ENCODE peak calls at places on chromosomes 4 and X, in four cellular contexts. S is activated T-cell treated with anti-CD3 and anti-CD28 coated beads for 24 hours, Y is retinal pigment epithelial cell, Z is fibroblast of lung. G is an unnamed sample.
A peak's percentile ranks its signal among the peaks of the same experiment; 100 is the strongest.

GRCh38 chrX:16971694-16972093 is 25.2 kb downstream of the REPS2 start:
- DNase-seq in Z (no peak), S (no peak), Y (no peak), G (no peak)

GRCh38 chrX:123450217-123450616 is 266.1 kb downstream of the GRIA3 start:
- DNase-seq in Y (no peak), Z (peak; percentile 3), S (no peak), G (no peak)

GRCh38 chrX:40145670-40146470 is 48.1 kb upstream of the BCOR start:
- DNase-seq in S (no peak), Y (no peak), Z (no peak), G (no peak)

GRCh38 chrX:129496625-129497024 is 26.7 kb downstream of the SMARCA1 start:
- DNase-seq in Y (no peak), Z (peak; percentile 45), S (no peak), G (no peak)

GRCh38 chr4:56430203-56430602 is 5.2 kb downstream of the PPAT start:
- DNase-seq in Y (no peak), Z (no peak), S (no peak), G (no peak)

GRCh38 chr4:145808848-145809512 is 129.0 kb downstream of the C4orf51 start:
- DNase-seq in Z (no peak), S (no peak), Y (no peak), G (no peak)

GRCh38 chr4:3013839-3014350 is 50.5 kb downstream of the GRK4 start:
- DNase-seq in Z (no peak), Y (no peak), S (no peak), G (no peak)

GRCh38 chr4:185183622-185184281 is 20.0 kb downstream of the CFAP97 start:
- DNase-seq in Y (peak; percentile 67), S (peak; percentile 60), Z (peak; percentile 96), G (no peak)

GRCh38 chr4:141609243-141609642 is 27.1 kb upstream of the IL15 start:
- DNase-seq in S (no peak), Y (peak; percentile 76), Z (no peak), G (peak; percentile 27)

GRCh38 chr4:16122784-16123183 is 39.0 kb upstream of the PROM1 start:
- DNase-seq in Y (no peak), Z (no peak), S (peak; percentile 18), G (no peak)

GRCh38 chr4:3710451-3711182 is 55.6 kb upstream of the ADRA2C start:
- DNase-seq in S (no peak), Z (no peak), Y (no peak), G (no peak)

GRCh38 chrX:53239474-53239873 is 14.5 kb upstream of the KDM5C start:
- DNase-seq in Z (no peak), S (no peak), Y (no peak), G (no peak)

GRCh38 chrX:17025903-17026302 is 79.4 kb downstream of the REPS2 start:
- DNase-seq in Z (no peak), S (no peak), Y (no peak), G (no peak)

G was measured in epithelial cell of proximal tubule.